ENCODE peak calls at places on chromosomes 3 and 15, in ten cellular contexts. X is AG08396; B is activated CD8-positive, alpha-beta memory T cell treated with anti-CD3 and anti-CD28 coated beads for 4 hours; K is stimulated activated CD8-positive, alpha-beta memory T cell treated with anti-CD3 and anti-CD28 coated beads, Interleukin-4, amount 100 ng/mL, for 24 hours; D is NCI-H2081; N is nephron progenitor cell; Z is GM13977; C is effector CD4-positive, alpha-beta T cell; O is H54; W is WTC11. T is an unnamed sample.

GRCh38 chr3:12709334-12709733 is 45.4 kb upstream of the RAF1 start:
- DNase-seq in X (no peak), B (no peak), K (no peak), D (no peak), N (no peak), Z (no peak), C (no peak), O (no peak), W (no peak), T (no peak)

GRCh38 chr3:55190296-55190695 is 262.4 kb upstream of the LRTM1 start:
- DNase-seq in X (no peak), B (no peak), K (no peak), D (no peak), N (no peak), Z (no peak), C (no peak), O (no peak), W (no peak), T (no peak)

GRCh38 chr3:50154476-50154839 is 666 bp upstream of the SEMA3F start:
- DNase-seq in X (peak), B (no peak), K (no peak), D (no peak), N (no peak), Z (peak), C (no peak), O (no peak), W (no peak), T (no peak)

GRCh38 chr15:28022961-28023360 is 76.2 kb downstream of the OCA2 start:
- DNase-seq in X (no peak), B (no peak), K (no peak), D (no peak), N (no peak), Z (no peak), C (no peak), O (no peak), W (no peak), T (no peak)

GRCh38 chr15:59247364-59247763 is 40.7 kb downstream of the LDHAL6B start:
- DNase-seq in X (peak), B (peak), K (peak), D (no peak), N (peak), Z (no peak), C (peak), O (peak), W (peak), T (peak)

GRCh38 chr15:79434361-79434760 is 2.2 kb downstream of the MINAR1 start:
- DNase-seq in X (no peak), B (no peak), K (no peak), D (no peak), N (no peak), Z (no peak), C (no peak), O (no peak), W (no peak), T (no peak)

GRCh38 chr3:16399473-16399872 is 114.0 kb downstream of the RFTN1 start:
- DNase-seq in X (peak), B (no peak), K (no peak), D (no peak), N (peak), Z (no peak), C (no peak), O (peak), W (no peak), T (no peak)

GRCh38 chr15:69031013-69032001 is 16.8 kb downstream of the NOX5 start:
- DNase-seq in X (peak), B (no peak), K (peak), D (no peak), N (peak), Z (peak), C (no peak), O (no peak), W (peak), T (no peak)

GRCh38 chr3:168002786-168003368 is 92.8 kb downstream of the GOLIM4 start:
- DNase-seq in X (no peak), B (no peak), K (no peak), D (no peak), N (no peak), Z (no peak), C (no peak), O (no peak), W (no peak), T (no peak)

T was measured in activated naive CD8-positive, alpha-beta T cell treated with anti-CD3 and anti-CD28 coated beads, Interleukin-2, amount 50 U/mL, for 16 hours.